ENCODE peak calls at places on chromosomes 6 and 20, in four cellular contexts. U is neural progenitor cell, Y is mucosa of descending colon, H is body of pancreas. E is an unnamed sample. For H3K36me3, the result is how much of the 10 kb centered on the place peaks cover.

GRCh38 chr6:139473239-139473701 is 98.8 kb upstream of the CITED2 start:
- DNase-seq in H (peak), U (peak), Y (no peak), E (no peak)

GRCh38 chr20:52761867-52762266 is 210.3 kb upstream of the TSHZ2 start:
- DNase-seq in U (no peak), Y (no peak), H (no peak), E (no peak)

GRCh38 chr6:42366011-42366705 is 85.6 kb downstream of the TRERF1 start:
- DNase-seq in H (no peak), U (no peak), Y (no peak), E (no peak)

GRCh38 chr20:23407770-23408467 is 13.4 kb downstream of the NAPB start:
- DNase-seq in U (no peak), Y (no peak), H (no peak), E (no peak)

GRCh38 chr6:37038297-37039198 is 33.1 kb downstream of the FGD2 start:
- DNase-seq in H (peak), U (no peak), Y (peak), E (no peak)

GRCh38 chr20:37968726-37969401 is 64.4 kb downstream of the TTI1 start:
- DNase-seq in H (no peak), U (peak), Y (no peak), E (peak)

GRCh38 chr6:27812078-27812804 is 100.0 kb downstream of the OR2B2 start:
- DNase-seq in U (no peak), H (no peak), Y (no peak), E (no peak)

GRCh38 chr6:5036309-5036708 is 32.5 kb upstream of the RPP40 start:
- DNase-seq in U (peak), Y (peak), H (no peak), E (peak)

GRCh38 chr20:50387218-50387995 is 122.8 kb upstream of the PTPN1 start:
- DNase-seq in U (no peak), Y (no peak), H (no peak), E (peak)

GRCh38 chr20:43040427-43040826 is 149.3 kb downstream of the PTPRT start:
- DNase-seq in H (peak), Y (peak), U (peak), E (peak)

GRCh38 chr6:139373928-139374356 is 506 bp downstream of the CITED2 start:
- DNase-seq in H (peak), U (no peak), Y (no peak), E (no peak)

GRCh38 chr6:99543968-99544367 is 24.5 kb downstream of the CCNC start:
- DNase-seq in U (no peak), Y (no peak), H (no peak), E (no peak)

GRCh38 chr6:2522521-2522920 is 228.2 kb downstream of the MYLK4 start:
- DNase-seq in U (no peak), Y (no peak), H (no peak), E (no peak)

GRCh38 chr20:49187330-49188100 is 619 bp downstream of the STAU1 start:
- DNase-seq in Y (peak), U (peak), H (peak), E (peak)

GRCh38 chr6:155523821-155524238 is 68.2 kb upstream of the NOX3 start:
- DNase-seq in H (no peak), U (peak), Y (no peak), E (no peak)

GRCh38 chr20:63326314-63327228 is 33.6 kb downstream of the COL20A1 start:
- DNase-seq in H (no peak), U (no peak), Y (no peak), E (no peak)

GRCh38 chr6:1670711-1671462 is 61.2 kb downstream of the FOXC1 start:
- DNase-seq in H (no peak), Y (no peak), U (peak), E (no peak)

GRCh38 chr6:169274761-169275160 is 21.1 kb upstream of the THBS2 start:
- DNase-seq in U (no peak), Y (no peak), H (no peak), E (no peak)

GRCh38 chr6:139239137-139239536 is 52.7 kb downstream of the TXLNB start:
- DNase-seq in U (no peak), Y (no peak), H (no peak), E (no peak)

GRCh38 chr20:23092409-23092756 is 6.3 kb upstream of the CD93 start:
- DNase-seq in H (no peak), U (no peak), Y (no peak), E (no peak)

GRCh38 chr6:134187751-134188150 is 130.2 kb downstream of the SGK1 start:
- DNase-seq in U (no peak), H (no peak), Y (no peak), E (no peak)

GRCh38 chr6:41200901-41201783 is at the start of gene TREML2:
- DNase-seq in H (no peak), Y (peak), U (no peak), E (no peak)

GRCh38 chr20:44576297-44576696 is 6.1 kb upstream of the PKIG start:
- DNase-seq in U (no peak), H (no peak), Y (peak), E (no peak)

GRCh38 chr6:52475307-52475706 is 55.2 kb downstream of the EFHC1 start:
- DNase-seq in Y (no peak), H (no peak), U (no peak), E (no peak)

GRCh38 chr6:169957351-169957963 is 206.0 kb downstream of the ERMARD start:
- DNase-seq in U (no peak), H (no peak), Y (no peak), E (no peak)

GRCh38 chr6:35008858-35009257 is 119.8 kb downstream of the ANKS1A start:
- DNase-seq in Y (no peak), H (no peak), U (no peak), E (no peak)

GRCh38 chr6:133542056-133542821 is 301.1 kb downstream of the EYA4 start:
- DNase-seq in Y (no peak), H (no peak), U (no peak), E (no peak)

GRCh38 chr6:27139753-27140522 is 107.6 kb upstream of the PRSS16 start:
- DNase-seq in U (no peak), Y (peak), H (no peak), E (no peak)

GRCh38 chr6:149046822-149047246 is 270.7 kb upstream of the TAB2 start:
- DNase-seq in U (no peak), Y (peak), H (no peak), E (no peak)

DNA sequence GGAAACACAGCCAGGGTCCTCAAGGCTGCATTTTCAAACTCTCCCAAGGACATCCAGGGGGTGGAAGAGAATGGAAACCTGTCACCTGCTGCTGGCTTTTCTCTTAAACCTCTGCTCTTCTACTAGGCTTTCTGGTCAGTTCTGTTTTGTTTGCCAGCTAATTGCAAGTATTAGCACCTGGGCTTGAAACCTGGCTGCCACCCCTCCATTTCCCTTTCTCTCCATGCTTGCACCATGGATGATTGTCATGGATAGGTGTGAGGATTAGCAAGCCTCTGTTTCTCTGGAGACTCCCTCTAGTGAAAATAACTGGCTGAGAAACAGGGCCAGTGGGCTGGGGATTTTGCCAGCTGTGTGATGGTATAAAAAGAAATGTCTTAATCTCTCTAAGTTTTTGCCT is 33.0 kb upstream of the GPR6 start:
- DNase-seq in Y (no peak), U (no peak), H (no peak), E (no peak)
- TF ChIP-seq CTCF in Y (no peak), U (no peak), H (no peak), E (no peak)

DNA sequence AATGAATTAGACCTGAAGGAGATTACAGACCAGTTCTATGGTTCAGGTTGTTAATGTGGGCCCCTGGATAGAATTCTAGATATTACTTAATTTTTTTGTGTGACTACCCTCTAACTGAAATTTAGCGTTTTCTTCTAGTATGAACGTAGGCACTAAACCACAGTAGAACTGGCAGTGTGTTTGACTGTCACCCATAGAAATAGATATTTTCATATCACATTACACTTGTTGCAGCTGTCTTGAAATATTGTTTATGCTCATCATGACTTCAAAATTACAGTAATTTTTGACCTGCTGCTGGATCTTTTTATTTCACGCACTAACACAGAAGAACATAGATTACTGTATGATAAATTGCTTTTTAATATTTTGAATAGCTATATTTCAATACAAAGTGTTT is 31.6 kb downstream of the E2F3 start:
- DNase-seq in U (no peak), Y (no peak), H (no peak), E (no peak)
- H3K36me3 ChIP-seq in U (under half), Y (under half), H (under half), E (under half)

GRCh38 chr6:55874309-55874708 is 1.1 kb downstream of the BMP5 start:
- DNase-seq in H (no peak), U (no peak), Y (no peak), E (no peak)

GRCh38 chr6:55869731-55870130 is 5.7 kb downstream of the BMP5 start:
- DNase-seq in U (no peak), Y (no peak), H (no peak), E (no peak)

DNA sequence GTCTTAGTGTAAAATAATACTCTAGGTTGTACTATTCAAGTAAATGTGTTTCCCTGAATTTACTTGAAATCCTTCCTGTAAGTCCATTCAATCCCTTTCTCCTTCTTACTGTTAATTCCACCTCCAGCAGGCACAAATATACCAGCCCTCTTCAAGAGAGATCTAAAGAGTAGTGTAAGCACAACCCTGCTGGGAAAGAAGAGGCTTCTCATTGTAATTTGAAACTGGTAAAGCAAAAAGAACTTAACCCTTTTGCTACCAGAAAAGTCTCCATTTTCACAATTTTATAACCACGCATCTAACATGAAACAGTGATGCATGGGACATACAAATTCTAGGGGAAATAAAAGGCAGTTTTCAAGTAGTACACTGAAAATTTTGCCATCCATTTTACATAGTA is at the start of gene BMP5:
- DNase-seq in H (no peak), U (peak), Y (no peak), E (no peak)
- H3K4me3 ChIP-seq in H (no peak), U (peak), Y (no peak), E (no peak)

DNA sequence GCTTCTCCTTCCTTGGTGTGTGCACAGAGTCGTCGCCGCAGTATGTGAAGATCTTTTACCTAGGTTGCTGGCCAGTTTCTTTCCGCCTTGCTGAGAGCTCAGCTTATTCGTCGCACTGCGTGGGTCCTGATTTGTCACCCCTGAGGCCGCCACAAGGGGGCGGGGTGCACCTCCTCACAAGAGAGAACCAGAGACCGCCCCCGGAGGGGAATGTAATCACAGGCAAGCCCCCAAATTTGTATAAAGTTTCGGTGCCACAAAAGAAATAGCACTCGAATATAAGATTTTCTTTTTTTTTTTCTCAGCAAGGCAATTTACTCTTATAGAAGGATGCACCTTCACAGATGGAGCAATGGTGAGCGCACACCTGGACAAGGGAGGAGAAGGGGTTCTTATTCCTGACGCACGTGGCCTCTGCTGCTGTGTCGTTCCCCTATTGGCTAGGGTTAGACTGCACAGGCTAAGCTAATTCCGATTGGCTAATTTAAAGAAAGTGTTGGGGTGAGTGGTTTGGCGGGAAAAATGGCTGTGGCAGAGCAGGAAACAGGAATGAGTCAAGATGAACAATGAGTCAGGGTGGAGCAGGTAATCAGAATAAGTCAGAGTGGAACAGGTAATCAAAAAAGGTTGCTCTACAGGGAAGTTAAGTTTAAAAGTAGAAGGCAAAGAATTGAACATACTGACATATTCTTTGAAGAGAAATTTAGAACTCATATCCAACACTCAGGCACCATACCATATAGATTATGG is 19.5 kb downstream of the NCOA3 start:
- DNase-seq in Y (no peak), H (no peak), U (peak), E (no peak)
- TF ChIP-seq CTCF in Y (no peak), H (no peak), U (peak), E (peak)

GRCh38 chr6:157104803-157105202 is 218.5 kb downstream of the TMEM242 start:
- DNase-seq in H (no peak), U (no peak), Y (no peak), E (no peak)

GRCh38 chr6:157108923-157109322 is 214.4 kb downstream of the TMEM242 start:
- DNase-seq in Y (no peak), U (no peak), H (no peak), E (no peak)

GRCh38 chr6:157107915-157108651 is 215.2 kb downstream of the TMEM242 start:
- DNase-seq in Y (no peak), U (no peak), H (no peak), E (no peak)

GRCh38 chr6:157107571-157107914 is 215.8 kb downstream of the TMEM242 start:
- DNase-seq in Y (no peak), H (no peak), U (no peak), E (no peak)

DNA sequence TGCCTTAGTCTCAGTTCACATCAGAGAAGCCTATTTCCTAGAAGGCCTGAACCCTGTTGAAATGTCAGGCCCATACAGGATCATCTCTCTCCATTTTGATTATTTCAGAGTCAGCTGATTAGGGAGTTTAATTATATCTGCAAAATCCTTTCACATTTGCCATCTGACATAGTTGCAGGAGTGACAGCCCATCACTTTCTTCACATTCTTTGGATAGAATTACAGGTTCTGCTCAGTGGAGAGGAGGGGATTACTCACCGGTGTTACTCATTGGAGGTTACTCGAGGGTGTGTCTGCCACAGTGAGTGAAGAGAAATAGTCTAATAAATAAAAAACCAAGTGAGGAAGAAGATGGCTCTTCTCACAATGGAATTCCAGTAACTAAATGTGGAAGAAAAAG is 216.8 kb downstream of the TMEM242 start:
- DNase-seq in U (no peak), H (no peak), Y (no peak), E (no peak)
- H3K36me3 ChIP-seq in U (under half), H (under half), Y (under half), E (under half)

GRCh38 chr6:88142299-88142668 is 23.9 kb downstream of the CNR1 start:
- DNase-seq in H (no peak), Y (no peak), U (no peak), E (no peak)
- H3K4me3 ChIP-seq in H (no peak), Y (no peak), U (no peak), E (no peak)

DNA sequence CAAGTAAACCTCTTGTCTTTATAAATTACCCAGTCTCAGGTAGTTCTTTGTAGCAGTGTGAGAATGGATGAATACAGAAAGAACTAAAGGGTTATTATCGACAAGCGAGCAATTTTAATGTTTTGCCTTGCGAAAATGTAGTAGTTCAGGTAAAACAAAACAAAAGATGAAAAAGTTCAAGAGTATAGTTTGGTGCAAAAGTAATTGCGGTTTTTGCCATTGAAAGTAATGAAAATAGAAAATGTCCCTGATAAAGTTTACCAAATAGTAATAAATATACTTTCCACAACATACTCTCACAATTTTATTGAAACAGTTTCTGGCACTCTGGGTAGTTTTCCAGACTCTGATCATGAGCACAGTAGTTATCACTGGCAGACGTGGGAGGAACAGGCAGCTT is 71.9 kb upstream of the SLC35B3 start:
- DNase-seq in Y (no peak), U (no peak), H (no peak), E (no peak)
- TF ChIP-seq CTCF in Y (no peak), U (no peak), H (no peak), E (no peak)

DNA sequence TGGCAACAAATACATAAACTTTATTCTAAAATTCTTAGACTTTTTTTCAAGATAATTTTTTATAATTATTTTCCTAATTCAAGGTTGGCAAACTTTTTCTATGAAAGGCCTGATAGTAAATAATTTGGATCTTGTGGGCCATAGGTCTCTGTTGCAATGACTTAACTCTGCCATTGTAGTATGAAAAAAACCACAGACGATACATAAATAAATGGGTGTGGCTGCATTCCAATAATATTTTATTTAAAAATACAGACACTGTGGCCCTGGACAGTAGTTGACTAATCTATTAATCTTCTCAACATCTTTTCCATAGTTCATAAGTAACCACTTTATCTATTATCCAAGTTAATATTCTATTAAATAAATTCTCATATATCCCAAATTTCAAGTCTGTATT is 281.1 kb downstream of the SYNE1 start:
- DNase-seq in U (no peak), H (no peak), Y (no peak), E (no peak)
- H3K36me3 ChIP-seq in U (under half), H (under half), Y (under half), E (under half)